ENCODE peak calls at places on chromosomes 4 and X, in four cellular contexts. P is HFF-Myc, M is astrocyte of the cerebellum, G is GM13976. E is an unnamed sample.

GRCh38 chr4:22794731-22795130 is 102.0 kb downstream of the GBA3 start:
- DNase-seq in P (no peak), M (no peak), G (no peak), E (no peak)

GRCh38 chrX:8987672-8988250 is 46.2 kb downstream of the FAM9B start:
- DNase-seq in P (no peak), M (no peak), G (no peak), E (no peak)

GRCh38 chrX:41602946-41603345 is 85.8 kb upstream of the GPR34 start:
- DNase-seq in P (no peak), M (no peak), G (no peak), E (no peak)

GRCh38 chrX:152989292-152989658 is 4.6 kb downstream of the PNMA5 start:
- DNase-seq in P (no peak), M (no peak), G (peak; percentile 61), E (peak; percentile 25)

GRCh38 chr4:121934635-121935034 is 17.2 kb downstream of the TRPC3 start:
- DNase-seq in P (no peak), M (no peak), G (no peak), E (no peak)

GRCh38 chrX:113300580-113300979 is 459.9 kb upstream of the AMOT start:
- DNase-seq in P (no peak), M (no peak), G (no peak), E (no peak)

GRCh38 chrX:22339459-22339858 is 66.7 kb downstream of the CBLL2 start:
- DNase-seq in P (no peak), M (no peak), G (no peak), E (no peak)

GRCh38 chr4:80037864-80038263 is 35.2 kb downstream of the ANTXR2 start:
- DNase-seq in P (no peak), M (no peak), G (no peak), E (no peak)

GRCh38 chrX:100911731-100912130 is 17.0 kb downstream of the XKRX start:
- DNase-seq in P (no peak), M (no peak), G (no peak), E (no peak)

GRCh38 chr4:2937146-2937857 is 25.9 kb downstream of the NOP14 start:
- DNase-seq in P (no peak), M (no peak), G (peak; percentile 56), E (no peak)

GRCh38 chr4:188161167-188161566 is 21.9 kb downstream of the TRIML1 start:
- DNase-seq in P (no peak), M (no peak), G (no peak), E (no peak)

GRCh38 chr4:76736434-76736833 is 161.5 kb downstream of the SOWAHB start:
- DNase-seq in P (no peak), M (no peak), G (no peak), E (no peak)

GRCh38 chr4:54626113-54626512 is 31.6 kb upstream of the KIT start:
- DNase-seq in P (no peak), M (no peak), G (no peak), E (no peak)

GRCh38 chr4:112885897-112886296 is 163.6 kb upstream of the ANK2 start:
- DNase-seq in P (no peak), M (no peak), G (no peak), E (no peak)

GRCh38 chrX:30995060-30995700 is 76.7 kb downstream of the FTHL17 start:
- DNase-seq in P (no peak), M (no peak), G (no peak), E (no peak)

GRCh38 chr4:77861500-77861899 is 1.1 kb upstream of the MRPL1 start:
- DNase-seq in P (no peak), M (no peak), G (no peak), E (no peak)

GRCh38 chr4:142901166-142901662 is 55.1 kb upstream of the INPP4B start:
- DNase-seq in P (peak; percentile 7), M (no peak), G (no peak), E (no peak)

GRCh38 chr4:185700048-185700447 is 111.9 kb downstream of the SORBS2 start:
- DNase-seq in P (no peak), M (no peak), G (no peak), E (no peak)

GRCh38 chr4:162682651-162683050 is 484.0 kb downstream of the NAF1 start:
- DNase-seq in P (no peak), M (no peak), G (no peak), E (no peak)

GRCh38 chrX:44542567-44543325 is at the start of gene FUNDC1:
- DNase-seq in P (peak; percentile 75), M (peak; percentile 88), G (peak; percentile 87), E (peak; percentile 78)
- TF ChIP-seq CTCF in P (peak; percentile 22), M (peak; percentile 40), G (peak; percentile 13), E (no peak)

DNA sequence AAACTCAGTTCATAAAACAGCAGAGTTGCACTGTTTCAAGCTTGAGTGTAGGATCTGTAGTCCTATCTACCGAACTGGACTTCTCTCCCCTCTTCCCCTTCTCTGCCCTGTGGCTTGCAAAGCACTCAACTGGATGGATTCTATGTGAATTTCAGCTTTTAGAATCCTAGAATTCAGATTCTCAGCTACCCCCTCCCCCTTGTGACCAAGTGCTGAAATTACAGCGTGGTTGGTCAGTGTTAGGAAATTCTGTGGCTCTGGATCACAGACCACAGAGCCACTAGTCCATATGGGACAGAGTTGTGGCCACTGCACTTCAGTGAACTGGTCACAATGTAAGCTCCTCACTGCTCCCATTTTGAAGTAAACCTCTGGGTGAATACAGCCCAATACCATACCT is 64.6 kb upstream of the TRPC5 start:
- DNase-seq in P (no peak), M (no peak), G (no peak), E (peak; percentile 2)
- TF ChIP-seq CTCF in P (peak; percentile 9), M (peak; percentile 55), G (peak; percentile 29), E (peak; percentile 42)

GRCh38 chrX:4787971-4788370 is 1074.5 kb upstream of the PRKX start:
- DNase-seq in P (no peak), M (no peak), G (no peak), E (no peak)
- TF ChIP-seq CTCF in P (no peak), M (no peak), G (no peak), E (no peak)

GRCh38 chrX:11119295-11119943 is 8.3 kb downstream of the HCCS start:
- DNase-seq in P (no peak), M (no peak), G (no peak), E (no peak)
- TF ChIP-seq CTCF in P (no peak), M (no peak), G (no peak), E (no peak)